ENCODE peak calls at places on chromosomes 3 and 15, in six cellular contexts. I is uterus, H is MM.1S, G is NB4, K is foreskin fibroblast, A is GM23338. C is an unnamed sample.
A peak's percentile ranks its signal among the peaks of the same experiment; 100 is the strongest.

GRCh38 chr3:50229490-50229889 is 6.5 kb upstream of the GNAI2 start:
- DNase-seq in A (no peak), G (no peak), H (no peak), I (no peak), K (no peak), C (no peak)

GRCh38 chr15:28915041-28915810 is 29.5 kb downstream of the APBA2 start:
- DNase-seq in A (no peak), I (no peak), G (no peak), K (no peak), H (no peak), C (no peak)

GRCh38 chr3:193869221-193870201 is 266.4 kb upstream of the HES1 start:
- DNase-seq in H (no peak), A (peak; percentile 77), I (no peak), G (peak; percentile 92), K (peak; percentile 85), C (peak; percentile 32)

GRCh38 chr3:155079795-155080546 is at the start of gene MME:
- DNase-seq in K (peak; percentile 90), A (peak; percentile 94), I (no peak), H (peak; percentile 24), G (no peak), C (peak; percentile 58)

GRCh38 chr15:70494861-70495571 is 268.3 kb downstream of the UACA start:
- DNase-seq in A (no peak), H (no peak), I (no peak), G (no peak), K (peak; percentile 85), C (peak; percentile 77)

GRCh38 chr3:107662109-107662477 is 139.3 kb downstream of the BBX start:
- DNase-seq in A (no peak), G (no peak), K (peak; percentile 70), H (no peak), I (peak; percentile 60), C (peak; percentile 55)

GRCh38 chr3:100269410-100270217 is 8.8 kb downstream of the TBC1D23 start:
- DNase-seq in A (no peak), H (no peak), I (no peak), G (peak; percentile 75), K (peak; percentile 94), C (peak; percentile 77)

GRCh38 chr3:53680026-53680425 is 166.2 kb downstream of the CHDH start:
- DNase-seq in A (peak; percentile 43), I (peak; percentile 53), H (no peak), K (no peak), G (no peak), C (no peak)

GRCh38 chr3:3170998-3171397 is 8.5 kb downstream of the CRBN start:
- DNase-seq in I (no peak), A (peak; percentile 48), K (peak; percentile 7), G (peak; percentile 35), H (peak; percentile 57), C (no peak)

GRCh38 chr15:53716909-53717878 is 42.3 kb downstream of the WDR72 start:
- DNase-seq in G (peak; percentile 20), H (peak; percentile 32), K (no peak), A (peak; percentile 21), I (no peak), C (peak; percentile 2)

GRCh38 chr3:172562881-172563835 is 39.9 kb upstream of the TNFSF10 start:
- DNase-seq in A (peak; percentile 12), G (peak; percentile 67), I (peak; percentile 77), K (peak; percentile 33), H (no peak), C (peak; percentile 83)
- H3K4me3 ChIP-seq in A (no peak overlapping the region), G (peak overlapping the region; percentile 50), I (no peak overlapping the region), K (peak overlapping the region; percentile 13), H (no peak overlapping the region), C (no peak overlapping the region)

DNA sequence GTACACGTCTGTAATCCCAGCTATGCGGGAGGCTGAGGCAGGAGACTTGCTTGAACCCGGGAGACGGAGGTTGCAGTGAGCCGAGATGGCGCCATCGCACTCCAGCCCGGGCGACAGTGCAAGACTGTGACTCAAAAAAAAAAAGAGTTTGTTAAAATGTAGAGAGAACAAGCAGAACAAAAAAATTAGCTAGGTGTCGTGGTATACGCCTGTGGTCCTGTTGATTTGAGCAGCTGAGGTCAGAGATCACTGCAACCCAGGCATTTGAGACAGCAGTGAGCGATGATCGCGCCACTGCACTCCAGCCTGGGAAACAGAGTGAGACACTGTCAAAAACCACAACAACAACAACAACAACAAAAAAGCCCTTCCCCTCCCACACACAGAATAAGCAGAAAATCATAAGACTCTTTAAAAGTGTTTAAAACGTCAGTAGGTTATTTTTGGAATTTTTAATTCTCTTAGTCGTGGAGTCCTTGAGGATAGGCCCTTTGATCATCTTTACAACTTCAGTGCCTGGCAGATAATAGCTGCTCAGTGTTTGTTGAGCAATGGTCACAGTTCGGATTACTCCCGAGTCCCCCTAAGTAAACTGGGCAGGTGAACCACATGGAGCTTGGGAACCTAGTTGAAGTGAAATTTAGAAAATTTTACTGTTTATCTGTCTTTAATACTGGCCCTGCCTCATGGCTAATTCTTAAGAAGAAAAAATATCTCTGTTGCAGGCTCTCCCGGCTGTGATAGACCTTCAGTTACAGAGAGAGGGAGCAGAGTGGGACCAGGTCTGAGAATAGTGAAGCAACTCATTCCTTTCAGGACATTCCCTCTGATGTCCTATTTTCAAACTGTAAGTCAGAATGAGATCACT is 6.2 kb downstream of the NIPA2 start:
- DNase-seq in I (no peak), K (no peak), G (no peak), A (no peak), H (no peak), C (no peak)
- H3K4me3 ChIP-seq in I (no peak overlapping the region), K (no peak overlapping the region), G (no peak overlapping the region), A (peak overlapping the region; percentile 12), H (no peak overlapping the region), C (no peak overlapping the region)

GRCh38 chr3:43001094-43001553 is 22.0 kb downstream of the GASK1A start:
- DNase-seq in G (no peak), I (peak; percentile 94), H (no peak), K (peak; percentile 78), A (no peak), C (peak; percentile 90)
- H3K4me3 ChIP-seq in G (no peak overlapping the region), I (no peak overlapping the region), H (no peak overlapping the region), K (no peak overlapping the region), A (no peak overlapping the region), C (no peak overlapping the region)

GRCh38 chr3:112640333-112640863 is 545 bp downstream of the CCDC80 start:
- DNase-seq in I (peak; percentile 59), H (no peak), G (no peak), K (peak; percentile 85), A (no peak), C (peak; percentile 74)
- H3K4me3 ChIP-seq in I (peak overlapping the region; percentile 35), H (no peak overlapping the region), G (no peak overlapping the region), K (peak overlapping the region; percentile 66), A (no peak overlapping the region), C (peak overlapping the region; percentile 74)

GRCh38 chr3:57009367-57009766 is 51.1 kb upstream of the SPATA12 start:
- DNase-seq in K (no peak), H (no peak), I (no peak), A (no peak), G (no peak), C (no peak)

GRCh38 chr3:57006949-57007419 is 53.5 kb upstream of the SPATA12 start:
- DNase-seq in I (peak; percentile 46), K (no peak), G (no peak), H (no peak), A (peak; percentile 67), C (no peak)

GRCh38 chr3:57006048-57006709 is 54.3 kb upstream of the SPATA12 start:
- DNase-seq in A (peak; percentile 23), I (no peak), G (no peak), K (no peak), H (no peak), C (no peak)

GRCh38 chr3:57009802-57010201 is 50.7 kb upstream of the SPATA12 start:
- DNase-seq in I (no peak), H (no peak), G (no peak), K (no peak), A (no peak), C (no peak)

GRCh38 chr3:57007513-57008415 is 52.7 kb upstream of the SPATA12 start:
- DNase-seq in I (peak; percentile 83), A (peak; percentile 28), G (peak; percentile 56), K (peak; percentile 83), H (no peak), C (peak; percentile 86)
- H3K4me3 ChIP-seq in I (no peak overlapping the region), A (no peak overlapping the region), G (no peak overlapping the region), K (no peak overlapping the region), H (no peak overlapping the region), C (no peak overlapping the region)

DNA sequence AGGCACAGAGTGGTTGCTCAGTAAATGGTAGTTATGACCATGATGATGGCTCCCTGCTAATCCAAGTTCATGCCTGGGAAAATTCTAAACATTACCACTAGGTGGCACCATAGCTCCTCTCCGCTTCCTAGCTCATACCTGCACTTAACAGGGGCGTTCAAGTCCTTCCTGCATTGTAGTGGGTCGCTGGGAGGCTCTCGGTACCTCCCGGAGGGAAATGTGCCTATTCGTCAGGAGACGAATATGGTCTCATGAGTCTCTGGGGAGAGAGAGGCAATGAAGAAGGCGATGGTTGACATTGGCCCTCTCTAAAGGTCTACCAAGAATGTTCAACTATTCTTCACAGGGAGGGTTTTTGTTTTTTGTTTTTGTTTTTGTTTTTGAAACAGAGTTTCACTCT is 10.9 kb downstream of the MESP1 start:
- DNase-seq in K (peak; percentile 38), H (peak; percentile 74), I (peak; percentile 64), G (peak; percentile 85), A (peak; percentile 90), C (no peak)
- H3K4me3 ChIP-seq in K (no peak overlapping the region), H (peak overlapping the region; percentile 41), I (no peak overlapping the region), G (no peak overlapping the region), A (no peak overlapping the region), C (no peak overlapping the region)

GRCh38 chr3:56911363-56911762 is 109.6 kb upstream of the ARHGEF3 start:
- DNase-seq in H (no peak), K (no peak), G (no peak), I (no peak), A (no peak), C (no peak)

GRCh38 chr3:56915969-56916586 is 114.3 kb upstream of the ARHGEF3 start:
- DNase-seq in H (peak; percentile 74), I (peak; percentile 51), A (peak; percentile 39), G (peak; percentile 40), K (no peak), C (no peak)

GRCh38 chr3:56917337-56917697 is 115.6 kb upstream of the ARHGEF3 start:
- DNase-seq in G (no peak), I (no peak), A (no peak), K (no peak), H (no peak), C (no peak)

GRCh38 chr3:56916697-56917336 is 115.1 kb upstream of the ARHGEF3 start:
- DNase-seq in A (no peak), G (no peak), H (peak; percentile 37), I (no peak), K (no peak), C (no peak)

GRCh38 chr3:56914646-56915045 is 112.9 kb upstream of the ARHGEF3 start:
- DNase-seq in A (no peak), G (no peak), K (no peak), I (no peak), H (peak; percentile 21), C (no peak)
- H3K4me3 ChIP-seq in A (no peak overlapping the region), G (no peak overlapping the region), K (no peak overlapping the region), I (no peak overlapping the region), H (peak overlapping the region; percentile 72), C (no peak overlapping the region)

DNA sequence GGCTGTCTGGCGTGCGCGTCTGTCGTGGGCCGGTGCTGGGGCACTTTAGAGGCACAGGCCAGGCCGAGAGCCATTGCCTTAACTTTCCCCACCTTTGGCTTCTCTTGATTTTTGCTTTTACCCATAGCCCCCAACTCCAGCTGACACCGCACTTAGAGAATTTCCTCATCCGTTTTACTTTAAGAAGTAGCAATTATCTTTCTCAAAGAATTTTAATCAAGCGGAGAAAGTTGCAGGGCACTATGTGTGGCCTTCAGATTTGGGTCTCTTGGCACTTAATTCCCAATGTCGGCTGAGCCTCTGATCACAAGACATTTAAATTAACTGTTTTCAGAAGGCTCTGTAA is 1.2 kb downstream of the ALDH1A3 start:
- DNase-seq in A (no peak), I (no peak), G (no peak), K (no peak), H (no peak), C (no peak)
- H3K4me3 ChIP-seq in A (peak overlapping the region; percentile 76), I (peak overlapping the region; percentile 50), G (no peak overlapping the region), K (no peak overlapping the region), H (no peak overlapping the region), C (peak overlapping the region; percentile 51)